ENCODE peak calls at places on chromosomes 6 and 20, in nine cellular contexts. One of them, this sample, is unnamed.

GRCh38 chr6:12613819-12614218 is 102.7 kb upstream of the PHACTR1 start:
- DNase-seq in T-cell: no peak
- DNase-seq in CD4-positive, alpha-beta memory T cell: no peak
- DNase-seq in NCI-H1436: no peak
- DNase-seq in activated CD4-positive, alpha-beta T cell treated with anti-CD3 and anti-CD28 coated beads, Interleukin-2, amount 50 U/mL, for 24 hours: no peak
- DNase-seq in COR-L47: no peak
- DNase-seq in GM12864: no peak
- DNase-seq in glutamatergic neuron: no peak
- DNase-seq in GM04504: no peak
- DNase-seq in this sample: no peak

GRCh38 chr6:130140084-130140483 is 82.7 kb downstream of the SAMD3 start:
- DNase-seq in T-cell: no peak
- DNase-seq in CD4-positive, alpha-beta memory T cell: no peak
- DNase-seq in NCI-H1436: no peak
- DNase-seq in activated CD4-positive, alpha-beta T cell treated with anti-CD3 and anti-CD28 coated beads, Interleukin-2, amount 50 U/mL, for 24 hours: no peak
- DNase-seq in COR-L47: no peak
- DNase-seq in GM12864: no peak
- DNase-seq in glutamatergic neuron: no peak
- DNase-seq in GM04504: no peak
- DNase-seq in this sample: no peak

GRCh38 chr6:37244430-37245310 is 12.9 kb upstream of the TBC1D22B start:
- DNase-seq in T-cell: no peak
- DNase-seq in CD4-positive, alpha-beta memory T cell: no peak
- DNase-seq in NCI-H1436: no peak
- DNase-seq in activated CD4-positive, alpha-beta T cell treated with anti-CD3 and anti-CD28 coated beads, Interleukin-2, amount 50 U/mL, for 24 hours: no peak
- DNase-seq in COR-L47: peak
- DNase-seq in GM12864: no peak
- DNase-seq in glutamatergic neuron: no peak
- DNase-seq in GM04504: peak
- DNase-seq in this sample: no peak

GRCh38 chr6:132218063-132218696 is 183.1 kb downstream of the MOXD1 start:
- DNase-seq in T-cell: no peak
- DNase-seq in CD4-positive, alpha-beta memory T cell: no peak
- DNase-seq in NCI-H1436: no peak
- DNase-seq in activated CD4-positive, alpha-beta T cell treated with anti-CD3 and anti-CD28 coated beads, Interleukin-2, amount 50 U/mL, for 24 hours: no peak
- DNase-seq in COR-L47: peak
- DNase-seq in GM12864: no peak
- DNase-seq in glutamatergic neuron: no peak
- DNase-seq in GM04504: no peak
- DNase-seq in this sample: peak

GRCh38 chr6:131643262-131643631 is 6.1 kb downstream of the ENPP3 start:
- DNase-seq in T-cell: no peak
- DNase-seq in CD4-positive, alpha-beta memory T cell: no peak
- DNase-seq in NCI-H1436: no peak
- DNase-seq in activated CD4-positive, alpha-beta T cell treated with anti-CD3 and anti-CD28 coated beads, Interleukin-2, amount 50 U/mL, for 24 hours: no peak
- DNase-seq in COR-L47: peak
- DNase-seq in GM12864: no peak
- DNase-seq in glutamatergic neuron: no peak
- DNase-seq in GM04504: no peak
- DNase-seq in this sample: no peak

GRCh38 chr6:33665957-33666356 is 44.8 kb downstream of the ITPR3 start:
- DNase-seq in T-cell: no peak
- DNase-seq in CD4-positive, alpha-beta memory T cell: no peak
- DNase-seq in NCI-H1436: no peak
- DNase-seq in activated CD4-positive, alpha-beta T cell treated with anti-CD3 and anti-CD28 coated beads, Interleukin-2, amount 50 U/mL, for 24 hours: no peak
- DNase-seq in COR-L47: no peak
- DNase-seq in GM12864: no peak
- DNase-seq in glutamatergic neuron: no peak
- DNase-seq in GM04504: no peak
- DNase-seq in this sample: no peak

GRCh38 chr6:8879334-8879733 is 444.0 kb upstream of the SLC35B3 start:
- DNase-seq in T-cell: no peak
- DNase-seq in CD4-positive, alpha-beta memory T cell: no peak
- DNase-seq in NCI-H1436: no peak
- DNase-seq in activated CD4-positive, alpha-beta T cell treated with anti-CD3 and anti-CD28 coated beads, Interleukin-2, amount 50 U/mL, for 24 hours: no peak
- DNase-seq in COR-L47: no peak
- DNase-seq in GM12864: no peak
- DNase-seq in glutamatergic neuron: no peak
- DNase-seq in GM04504: no peak
- DNase-seq in this sample: no peak

GRCh38 chr6:149169761-149170359 is 147.7 kb upstream of the TAB2 start:
- DNase-seq in T-cell: no peak
- DNase-seq in CD4-positive, alpha-beta memory T cell: no peak
- DNase-seq in NCI-H1436: no peak
- DNase-seq in activated CD4-positive, alpha-beta T cell treated with anti-CD3 and anti-CD28 coated beads, Interleukin-2, amount 50 U/mL, for 24 hours: no peak
- DNase-seq in COR-L47: no peak
- DNase-seq in GM12864: no peak
- DNase-seq in glutamatergic neuron: no peak
- DNase-seq in GM04504: no peak
- DNase-seq in this sample: no peak

GRCh38 chr20:24914388-24915241 is 34.5 kb upstream of the CST7 start:
- DNase-seq in T-cell: no peak
- DNase-seq in CD4-positive, alpha-beta memory T cell: no peak
- DNase-seq in NCI-H1436: no peak
- DNase-seq in activated CD4-positive, alpha-beta T cell treated with anti-CD3 and anti-CD28 coated beads, Interleukin-2, amount 50 U/mL, for 24 hours: no peak
- DNase-seq in COR-L47: no peak
- DNase-seq in GM12864: no peak
- DNase-seq in glutamatergic neuron: no peak
- DNase-seq in GM04504: no peak
- DNase-seq in this sample: no peak

GRCh38 chr6:7261030-7261841 is 51.8 kb downstream of the SSR1 start:
- DNase-seq in T-cell: peak
- DNase-seq in CD4-positive, alpha-beta memory T cell: no peak
- DNase-seq in NCI-H1436: peak
- DNase-seq in activated CD4-positive, alpha-beta T cell treated with anti-CD3 and anti-CD28 coated beads, Interleukin-2, amount 50 U/mL, for 24 hours: no peak
- DNase-seq in COR-L47: peak
- DNase-seq in GM12864: no peak
- DNase-seq in glutamatergic neuron: peak
- DNase-seq in GM04504: peak
- DNase-seq in this sample: peak

GRCh38 chr20:10034717-10035571 is at the start of gene ANKEF1:
- DNase-seq in T-cell: peak
- DNase-seq in CD4-positive, alpha-beta memory T cell: peak
- DNase-seq in NCI-H1436: peak
- DNase-seq in activated CD4-positive, alpha-beta T cell treated with anti-CD3 and anti-CD28 coated beads, Interleukin-2, amount 50 U/mL, for 24 hours: peak
- DNase-seq in COR-L47: peak
- DNase-seq in GM12864: peak
- DNase-seq in glutamatergic neuron: peak
- DNase-seq in GM04504: peak
- DNase-seq in this sample: peak

GRCh38 chr6:135496805-135497411 is 632 bp downstream of the AHI1 start:
- DNase-seq in T-cell: no peak
- DNase-seq in CD4-positive, alpha-beta memory T cell: no peak
- DNase-seq in NCI-H1436: no peak
- DNase-seq in activated CD4-positive, alpha-beta T cell treated with anti-CD3 and anti-CD28 coated beads, Interleukin-2, amount 50 U/mL, for 24 hours: no peak
- DNase-seq in COR-L47: no peak
- DNase-seq in GM12864: no peak
- DNase-seq in glutamatergic neuron: no peak
- DNase-seq in GM04504: no peak
- DNase-seq in this sample: no peak

GRCh38 chr6:52106994-52107393 is 19.6 kb upstream of the PKHD1 start:
- DNase-seq in T-cell: no peak
- DNase-seq in CD4-positive, alpha-beta memory T cell: no peak
- DNase-seq in NCI-H1436: no peak
- DNase-seq in activated CD4-positive, alpha-beta T cell treated with anti-CD3 and anti-CD28 coated beads, Interleukin-2, amount 50 U/mL, for 24 hours: no peak
- DNase-seq in COR-L47: no peak
- DNase-seq in GM12864: no peak
- DNase-seq in glutamatergic neuron: no peak
- DNase-seq in GM04504: no peak
- DNase-seq in this sample: no peak

GRCh38 chr20:50151034-50151743 is 2.3 kb downstream of the PEDS1 start:
- DNase-seq in T-cell: no peak
- DNase-seq in CD4-positive, alpha-beta memory T cell: no peak
- DNase-seq in NCI-H1436: no peak
- DNase-seq in activated CD4-positive, alpha-beta T cell treated with anti-CD3 and anti-CD28 coated beads, Interleukin-2, amount 50 U/mL, for 24 hours: no peak
- DNase-seq in COR-L47: no peak
- DNase-seq in GM12864: no peak
- DNase-seq in glutamatergic neuron: no peak
- DNase-seq in GM04504: no peak
- DNase-seq in this sample: no peak

GRCh38 chr20:64241061-64241460 is 14.5 kb upstream of the PCMTD2 start:
- DNase-seq in T-cell: no peak
- DNase-seq in CD4-positive, alpha-beta memory T cell: no peak
- DNase-seq in NCI-H1436: no peak
- DNase-seq in activated CD4-positive, alpha-beta T cell treated with anti-CD3 and anti-CD28 coated beads, Interleukin-2, amount 50 U/mL, for 24 hours: no peak
- DNase-seq in COR-L47: no peak
- DNase-seq in GM12864: no peak
- DNase-seq in glutamatergic neuron: peak
- DNase-seq in GM04504: no peak
- DNase-seq in this sample: no peak